ENCODE peak calls at places on chromosomes 16 and 17, in eight cellular contexts. W is CD8-positive, alpha-beta T cell; D is gastrocnemius medialis; Q is AG09309; C is psoas muscle; U is endothelial cell of umbilical vein; I is DND-41; M is OCI-LY7. J is an unnamed sample.

GRCh38 chr17:74427048-74427762 is 4.7 kb upstream of the GPRC5C start:
- DNase-seq in M (no peak), U (no peak), C (peak; percentile 50), I (no peak), Q (no peak), D (peak; percentile 82), W (no peak), J (no peak)

GRCh38 chr16:73054732-73055481 is 7.0 kb upstream of the ZFHX3 start:
- DNase-seq in U (peak; percentile 39), M (peak; percentile 11), Q (no peak), I (peak; percentile 34), C (no peak), W (no peak), D (no peak), J (peak; percentile 53)

GRCh38 chr16:27800817-27801216 is 250.9 kb downstream of the KATNIP start:
- DNase-seq in C (no peak), M (no peak), W (no peak), Q (no peak), D (no peak), I (no peak), U (no peak), J (no peak)

GRCh38 chr17:7781467-7781866 is 52.5 kb upstream of the KDM6B start:
- DNase-seq in U (no peak), W (no peak), M (peak; percentile 12), D (no peak), Q (no peak), I (no peak), C (no peak), J (peak; percentile 70)

GRCh38 chr17:66960623-66961022 is 3.9 kb upstream of the CACNG4 start:
- DNase-seq in D (no peak), Q (no peak), W (no peak), I (no peak), M (no peak), U (no peak), C (no peak), J (no peak)

GRCh38 chr16:88783391-88784073 is 1.5 kb downstream of the PIEZO1 start:
- DNase-seq in Q (no peak), I (peak; percentile 55), W (no peak), D (no peak), M (peak; percentile 51), C (no peak), U (peak; percentile 83), J (peak; percentile 50)

GRCh38 chr16:24998201-24998600 is 17.0 kb downstream of the ARHGAP17 start:
- DNase-seq in Q (no peak), U (no peak), D (no peak), M (no peak), I (no peak), C (no peak), W (no peak), J (no peak)

GRCh38 chr16:64470916-64471315 is 650.9 kb downstream of the CDH11 start:
- DNase-seq in C (no peak), Q (no peak), U (no peak), W (no peak), D (no peak), M (no peak), I (no peak), J (no peak)

GRCh38 chr16:85796599-85796998 is 2.7 kb downstream of the EMC8 start:
- DNase-seq in W (no peak), M (no peak), I (no peak), U (no peak), D (no peak), C (no peak), Q (no peak), J (no peak)

GRCh38 chr16:5633845-5634440 is 536.3 kb upstream of the EEF2KMT start:
- DNase-seq in D (no peak), M (peak; percentile 55), Q (no peak), I (no peak), U (no peak), W (no peak), C (no peak), J (peak; percentile 53)

GRCh38 chr17:12313786-12314185 is 293.1 kb downstream of the MAP2K4 start:
- DNase-seq in D (no peak), Q (no peak), M (no peak), U (no peak), W (no peak), I (no peak), C (no peak), J (no peak)

GRCh38 chr16:29994613-29995329 is 646 bp downstream of the HIRIP3 start:
- DNase-seq in I (peak; percentile 83), W (peak; percentile 54), C (peak; percentile 41), M (no peak), D (no peak), U (peak; percentile 29), Q (peak; percentile 28), J (peak; percentile 31)

GRCh38 chr16:86680137-86680536 is 101.8 kb downstream of the FOXL1 start:
- DNase-seq in W (no peak), Q (peak; percentile 76), M (no peak), U (peak; percentile 96), I (no peak), D (no peak), C (no peak), J (no peak)

GRCh38 chr17:32958418-32958817 is 30.5 kb downstream of the TMEM98 start:
- DNase-seq in Q (peak; percentile 86), U (no peak), W (no peak), C (no peak), D (no peak), M (no peak), I (no peak), J (no peak)

DNA sequence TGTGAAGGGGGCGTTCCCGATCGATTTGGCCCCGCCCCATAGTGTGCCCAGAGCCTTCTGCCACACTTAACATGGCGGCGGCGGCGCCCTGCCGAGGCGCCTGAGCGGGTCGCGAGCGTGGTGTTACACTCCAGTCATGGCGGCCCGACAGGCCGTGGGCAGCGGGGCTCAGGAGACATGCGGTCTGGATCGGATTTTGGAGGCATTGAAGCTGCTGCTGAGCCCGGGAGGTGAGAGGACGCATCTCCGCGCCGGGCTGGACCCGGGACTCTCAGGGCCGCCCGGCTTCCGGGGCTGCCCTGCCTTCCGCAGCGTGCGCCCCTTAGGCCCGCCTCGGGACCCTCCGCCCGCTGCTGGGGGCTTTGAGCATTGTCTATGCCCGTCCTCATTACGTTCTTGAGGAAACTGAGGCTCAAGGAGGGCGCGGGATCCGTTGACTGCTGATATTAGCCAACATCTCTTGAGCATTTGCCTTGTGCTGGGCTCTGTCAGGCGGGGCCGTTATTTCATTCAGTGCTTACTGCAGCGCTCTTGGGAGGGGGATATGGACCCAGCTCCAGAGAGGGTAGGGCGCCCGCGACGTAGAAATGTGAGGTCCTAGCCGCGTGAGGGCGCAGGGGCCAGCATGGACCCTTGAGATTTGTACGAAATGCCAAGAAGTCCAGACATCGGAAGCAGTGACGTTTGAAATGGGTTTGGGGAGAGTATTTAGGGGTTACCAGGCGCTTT is at the start of gene TANGO6:
- DNase-seq in Q (no peak), M (peak; percentile 91), D (peak; percentile 82), U (peak; percentile 86), I (peak; percentile 93), W (peak; percentile 84), C (peak; percentile 90), J (peak; percentile 92)
- TF ChIP-seq CTCF in Q (peak; percentile 30), M (peak; percentile 81), D (no peak), U (peak; percentile 60), I (peak; percentile 67), W (no peak), C (peak; percentile 13), J (peak; percentile 33)

DNA sequence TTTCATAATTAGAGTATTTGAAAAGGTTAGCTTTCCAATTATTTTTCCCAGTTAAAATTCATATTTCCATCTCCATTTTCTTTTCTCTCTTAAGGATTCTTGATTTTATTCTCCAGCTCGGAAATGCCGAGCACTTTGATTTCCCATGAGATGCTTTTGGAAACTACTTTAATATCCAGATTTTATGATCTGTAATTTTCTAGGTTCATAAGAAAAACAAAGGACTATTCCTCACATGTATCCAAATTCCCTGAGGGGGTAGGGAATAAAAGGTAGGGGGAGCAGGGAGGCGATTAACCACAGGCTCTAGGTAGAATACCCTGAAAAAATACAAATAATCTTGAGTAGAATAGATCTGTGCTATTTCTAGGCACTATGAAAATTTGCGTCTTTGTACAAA is 938 bp downstream of the RNF43 start:
- DNase-seq in D (no peak), M (no peak), C (no peak), W (no peak), I (no peak), U (no peak), Q (no peak), J (no peak)
- H3K4me3 ChIP-seq in D (no peak overlapping the region), M (no peak overlapping the region), C (no peak overlapping the region), W (no peak overlapping the region), I (no peak overlapping the region), U (no peak overlapping the region), Q (no peak overlapping the region), J (peak overlapping the region; percentile 6)

GRCh38 chr17:76866774-76867577 is 1.2 kb upstream of the MGAT5B start:
- DNase-seq in D (no peak), U (no peak), Q (no peak), I (no peak), W (no peak), M (no peak), C (no peak), J (no peak)

GRCh38 chr17:76867578-76868175 is 527 bp upstream of the MGAT5B start:
- DNase-seq in M (peak; percentile 67), W (no peak), Q (no peak), U (peak; percentile 23), C (no peak), I (peak; percentile 9), D (no peak), J (no peak)

GRCh38 chr17:76869209-76869877 is 1.1 kb downstream of the MGAT5B start:
- DNase-seq in I (no peak), M (no peak), D (no peak), W (no peak), C (no peak), U (no peak), Q (no peak), J (no peak)

GRCh38 chr17:76868669-76869208 is 535 bp downstream of the MGAT5B start:
- DNase-seq in D (no peak), U (no peak), M (no peak), W (no peak), Q (no peak), C (no peak), I (no peak), J (no peak)

DNA sequence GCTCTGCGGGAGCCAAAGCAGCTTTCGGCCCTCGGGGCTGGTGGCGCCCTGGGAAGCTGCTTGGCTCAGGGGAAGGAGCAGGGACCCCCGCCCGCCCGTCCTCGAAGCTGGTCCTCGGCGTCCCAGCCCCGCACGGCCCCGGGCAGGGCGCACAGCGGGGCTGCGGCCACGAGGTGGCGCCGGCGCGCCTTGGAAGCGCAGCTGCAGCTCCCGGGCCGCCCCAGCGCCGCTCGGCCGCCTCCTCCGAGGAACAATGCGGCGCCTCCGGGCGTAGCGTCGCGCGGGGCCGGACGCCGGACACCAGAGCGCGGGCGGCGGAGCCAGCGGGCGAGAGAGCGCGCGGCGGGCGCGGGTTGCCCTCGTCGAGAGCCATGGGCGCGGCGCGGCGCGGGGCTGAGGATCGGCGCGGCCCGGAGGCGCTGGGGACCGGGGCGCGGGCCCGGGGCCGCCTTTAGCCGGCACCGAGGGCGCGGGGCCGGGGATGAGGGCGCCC is at the start of gene MGAT5B:
- DNase-seq in C (peak; percentile 80), D (peak; percentile 41), Q (no peak), I (peak; percentile 71), M (peak; percentile 94), W (peak; percentile 69), U (peak; percentile 66), J (peak; percentile 84)
- TF ChIP-seq CTCF in C (peak; percentile 93), D (peak; percentile 88), Q (peak; percentile 45), I (peak; percentile 96), M (peak; percentile 85), W (peak; percentile 69), U (peak; percentile 72), J (peak; percentile 89)

DNA sequence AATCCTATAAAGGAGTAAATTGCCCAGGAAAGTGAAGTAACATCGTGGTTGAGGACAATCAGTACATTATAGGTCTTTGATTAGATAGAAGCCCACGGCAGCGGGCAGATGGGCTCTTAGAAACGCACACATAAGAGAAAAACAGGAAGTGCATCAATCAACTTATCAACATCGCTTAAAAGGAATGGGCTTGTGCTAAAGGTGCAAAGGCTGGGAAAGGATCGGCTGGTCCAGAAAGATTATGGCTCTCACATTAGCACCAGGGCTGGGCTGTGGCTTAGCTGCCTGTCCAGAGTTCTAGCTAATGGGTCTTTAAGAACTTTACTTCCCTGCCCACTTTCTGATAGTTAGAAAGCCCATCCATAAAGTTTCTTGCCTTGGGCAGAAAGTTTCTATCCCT is 292.0 kb upstream of the TNRC6C start:
- DNase-seq in M (no peak), C (no peak), D (no peak), Q (no peak), U (no peak), W (no peak), I (peak; percentile 26), J (no peak)
- H3K4me3 ChIP-seq in M (peak overlapping the region; percentile 70), C (no peak overlapping the region), D (no peak overlapping the region), Q (no peak overlapping the region), U (no peak overlapping the region), W (peak overlapping the region; percentile 47), I (peak overlapping the region; percentile 55), J (peak overlapping the region; percentile 25)

J was measured in GM12865.